ENCODE peak calls at places on chromosomes 1 and 21, in seven cellular contexts. One of them, this sample, is unnamed.

GRCh38 chr1:242623751-242624150 is 99.3 kb upstream of the PLD5 start:
- DNase-seq in ovary: no peak
- DNase-seq in lower leg skin: no peak
- DNase-seq in HFF-Myc: no peak
- DNase-seq in MM.1S: no peak
- DNase-seq in A549: no peak
- DNase-seq in right lobe of liver: no peak
- DNase-seq in this sample: no peak

GRCh38 chr1:231161711-231162299 is at the start of gene TRIM67:
- DNase-seq in ovary: peak
- DNase-seq in MM.1S: no peak
- DNase-seq in lower leg skin: no peak
- DNase-seq in HFF-Myc: no peak
- DNase-seq in A549: peak
- DNase-seq in right lobe of liver: no peak
- DNase-seq in this sample: peak

GRCh38 chr1:15786581-15786980 is 20.9 kb downstream of the UQCRHL start:
- DNase-seq in right lobe of liver: no peak
- DNase-seq in HFF-Myc: no peak
- DNase-seq in ovary: peak
- DNase-seq in lower leg skin: no peak
- DNase-seq in MM.1S: no peak
- DNase-seq in A549: no peak
- DNase-seq in this sample: no peak

GRCh38 chr1:95139039-95139438 is 21.9 kb downstream of the TLCD4 start:
- DNase-seq in MM.1S: no peak
- DNase-seq in lower leg skin: no peak
- DNase-seq in ovary: no peak
- DNase-seq in right lobe of liver: no peak
- DNase-seq in A549: peak
- DNase-seq in HFF-Myc: no peak
- DNase-seq in this sample: no peak

GRCh38 chr1:201039876-201040275 is 16.4 kb upstream of the KIF21B start:
- DNase-seq in right lobe of liver: no peak
- DNase-seq in A549: no peak
- DNase-seq in ovary: no peak
- DNase-seq in lower leg skin: no peak
- DNase-seq in MM.1S: no peak
- DNase-seq in HFF-Myc: no peak
- DNase-seq in this sample: no peak

GRCh38 chr1:31785020-31785946 is 21.1 kb upstream of the ADGRB2 start:
- DNase-seq in HFF-Myc: no peak
- DNase-seq in lower leg skin: no peak
- DNase-seq in right lobe of liver: peak
- DNase-seq in A549: no peak
- DNase-seq in ovary: peak
- DNase-seq in MM.1S: no peak
- DNase-seq in this sample: no peak

GRCh38 chr21:39182484-39183271 is 573 bp downstream of the PSMG1 start:
- DNase-seq in MM.1S: peak
- DNase-seq in ovary: no peak
- DNase-seq in HFF-Myc: no peak
- DNase-seq in A549: peak
- DNase-seq in lower leg skin: peak
- DNase-seq in right lobe of liver: no peak
- DNase-seq in this sample: no peak

GRCh38 chr1:116962976-116963639 is 38.5 kb upstream of the CD101 start:
- DNase-seq in HFF-Myc: no peak
- DNase-seq in right lobe of liver: no peak
- DNase-seq in ovary: no peak
- DNase-seq in lower leg skin: no peak
- DNase-seq in MM.1S: no peak
- DNase-seq in A549: no peak
- DNase-seq in this sample: no peak

GRCh38 chr1:51957618-51958017 is 32.9 kb downstream of the RAB3B start:
- DNase-seq in HFF-Myc: no peak
- DNase-seq in lower leg skin: no peak
- DNase-seq in A549: no peak
- DNase-seq in right lobe of liver: no peak
- DNase-seq in ovary: no peak
- DNase-seq in MM.1S: no peak
- DNase-seq in this sample: no peak

GRCh38 chr21:42703936-42704335 is 50.5 kb downstream of the PDE9A start:
- DNase-seq in right lobe of liver: no peak
- DNase-seq in A549: no peak
- DNase-seq in HFF-Myc: no peak
- DNase-seq in ovary: no peak
- DNase-seq in MM.1S: no peak
- DNase-seq in lower leg skin: no peak
- DNase-seq in this sample: no peak

GRCh38 chr1:1400576-1401456 is 1.7 kb upstream of the CCNL2 start:
- DNase-seq in ovary: no peak
- DNase-seq in right lobe of liver: peak
- DNase-seq in MM.1S: no peak
- DNase-seq in HFF-Myc: no peak
- DNase-seq in lower leg skin: no peak
- DNase-seq in A549: no peak
- DNase-seq in this sample: no peak

GRCh38 chr1:243950166-243950565 is 100.1 kb upstream of the AKT3 start:
- DNase-seq in MM.1S: no peak
- DNase-seq in right lobe of liver: no peak
- DNase-seq in ovary: no peak
- DNase-seq in A549: peak
- DNase-seq in lower leg skin: no peak
- DNase-seq in HFF-Myc: no peak
- DNase-seq in this sample: no peak

GRCh38 chr21:35508389-35508888 is 459.3 kb upstream of the RUNX1 start:
- DNase-seq in ovary: no peak
- DNase-seq in A549: peak
- DNase-seq in right lobe of liver: peak
- DNase-seq in HFF-Myc: peak
- DNase-seq in lower leg skin: peak
- DNase-seq in MM.1S: no peak
- DNase-seq in this sample: no peak

GRCh38 chr1:155981266-155982088 is 3.1 kb upstream of the ARHGEF2 start:
- DNase-seq in ovary: no peak
- DNase-seq in HFF-Myc: no peak
- DNase-seq in A549: no peak
- DNase-seq in MM.1S: peak
- DNase-seq in lower leg skin: no peak
- DNase-seq in right lobe of liver: no peak
- DNase-seq in this sample: no peak

GRCh38 chr1:97247196-97247595 is 525.6 kb downstream of the PTBP2 start:
- DNase-seq in ovary: no peak
- DNase-seq in lower leg skin: no peak
- DNase-seq in MM.1S: no peak
- DNase-seq in HFF-Myc: no peak
- DNase-seq in A549: no peak
- DNase-seq in right lobe of liver: no peak
- DNase-seq in this sample: no peak

GRCh38 chr1:228340686-228341449 is 65.8 kb downstream of the TRIM11 start:
- DNase-seq in lower leg skin: no peak
- DNase-seq in right lobe of liver: peak
- DNase-seq in ovary: peak
- DNase-seq in HFF-Myc: no peak
- DNase-seq in MM.1S: no peak
- DNase-seq in A549: no peak
- DNase-seq in this sample: peak

GRCh38 chr1:203440780-203441179 is 34.8 kb upstream of the PRELP start:
- DNase-seq in A549: peak
- DNase-seq in ovary: peak
- DNase-seq in MM.1S: peak
- DNase-seq in right lobe of liver: no peak
- DNase-seq in HFF-Myc: peak
- DNase-seq in lower leg skin: peak
- DNase-seq in this sample: peak

GRCh38 chr1:31795801-31796621 is 19.8 kb downstream of the SPOCD1 start:
- DNase-seq in right lobe of liver: no peak
- DNase-seq in lower leg skin: no peak
- DNase-seq in ovary: no peak
- DNase-seq in HFF-Myc: peak
- DNase-seq in MM.1S: no peak
- DNase-seq in A549: peak
- DNase-seq in this sample: no peak

GRCh38 chr1:98555814-98556213 is 105.7 kb upstream of the SNX7 start:
- DNase-seq in HFF-Myc: no peak
- DNase-seq in ovary: no peak
- DNase-seq in MM.1S: no peak
- DNase-seq in right lobe of liver: no peak
- DNase-seq in A549: no peak
- DNase-seq in lower leg skin: no peak
- DNase-seq in this sample: no peak

GRCh38 chr1:202283379-202283844 is 58.3 kb downstream of the UBE2T start:
- DNase-seq in lower leg skin: no peak
- DNase-seq in MM.1S: peak
- DNase-seq in right lobe of liver: no peak
- DNase-seq in HFF-Myc: peak
- DNase-seq in A549: peak
- DNase-seq in ovary: no peak
- DNase-seq in this sample: no peak

GRCh38 chr1:228376651-228377631 is 29.7 kb downstream of the TRIM11 start:
- DNase-seq in A549: no peak
- DNase-seq in ovary: no peak
- DNase-seq in lower leg skin: no peak
- DNase-seq in MM.1S: no peak
- DNase-seq in right lobe of liver: peak
- DNase-seq in HFF-Myc: no peak
- DNase-seq in this sample: no peak

GRCh38 chr1:179168526-179168925 is 61.0 kb downstream of the ABL2 start:
- DNase-seq in HFF-Myc: no peak
- DNase-seq in A549: no peak
- DNase-seq in MM.1S: no peak
- DNase-seq in ovary: no peak
- DNase-seq in right lobe of liver: no peak
- DNase-seq in lower leg skin: no peak
- DNase-seq in this sample: no peak

GRCh38 chr1:65020774-65021173 is 54.4 kb upstream of the JAK1 start:
- DNase-seq in ovary: no peak
- DNase-seq in HFF-Myc: no peak
- DNase-seq in right lobe of liver: no peak
- DNase-seq in MM.1S: no peak
- DNase-seq in lower leg skin: no peak
- DNase-seq in A549: peak
- DNase-seq in this sample: no peak

GRCh38 chr1:8510041-8510823 is 192.3 kb downstream of the SLC45A1 start:
- DNase-seq in A549: no peak
- DNase-seq in HFF-Myc: no peak
- DNase-seq in right lobe of liver: peak
- DNase-seq in lower leg skin: no peak
- DNase-seq in ovary: no peak
- DNase-seq in MM.1S: no peak
- DNase-seq in this sample: no peak

GRCh38 chr1:95953668-95954067 is 719.7 kb downstream of the RWDD3 start:
- DNase-seq in ovary: no peak
- DNase-seq in MM.1S: no peak
- DNase-seq in A549: no peak
- DNase-seq in HFF-Myc: no peak
- DNase-seq in right lobe of liver: no peak
- DNase-seq in lower leg skin: no peak
- DNase-seq in this sample: no peak

GRCh38 chr1:232962761-232963357 is 12.4 kb downstream of the NTPCR start:
- DNase-seq in lower leg skin: no peak
- DNase-seq in ovary: no peak
- DNase-seq in A549: no peak
- DNase-seq in HFF-Myc: no peak
- DNase-seq in right lobe of liver: no peak
- DNase-seq in MM.1S: no peak
- DNase-seq in this sample: no peak

DNA sequence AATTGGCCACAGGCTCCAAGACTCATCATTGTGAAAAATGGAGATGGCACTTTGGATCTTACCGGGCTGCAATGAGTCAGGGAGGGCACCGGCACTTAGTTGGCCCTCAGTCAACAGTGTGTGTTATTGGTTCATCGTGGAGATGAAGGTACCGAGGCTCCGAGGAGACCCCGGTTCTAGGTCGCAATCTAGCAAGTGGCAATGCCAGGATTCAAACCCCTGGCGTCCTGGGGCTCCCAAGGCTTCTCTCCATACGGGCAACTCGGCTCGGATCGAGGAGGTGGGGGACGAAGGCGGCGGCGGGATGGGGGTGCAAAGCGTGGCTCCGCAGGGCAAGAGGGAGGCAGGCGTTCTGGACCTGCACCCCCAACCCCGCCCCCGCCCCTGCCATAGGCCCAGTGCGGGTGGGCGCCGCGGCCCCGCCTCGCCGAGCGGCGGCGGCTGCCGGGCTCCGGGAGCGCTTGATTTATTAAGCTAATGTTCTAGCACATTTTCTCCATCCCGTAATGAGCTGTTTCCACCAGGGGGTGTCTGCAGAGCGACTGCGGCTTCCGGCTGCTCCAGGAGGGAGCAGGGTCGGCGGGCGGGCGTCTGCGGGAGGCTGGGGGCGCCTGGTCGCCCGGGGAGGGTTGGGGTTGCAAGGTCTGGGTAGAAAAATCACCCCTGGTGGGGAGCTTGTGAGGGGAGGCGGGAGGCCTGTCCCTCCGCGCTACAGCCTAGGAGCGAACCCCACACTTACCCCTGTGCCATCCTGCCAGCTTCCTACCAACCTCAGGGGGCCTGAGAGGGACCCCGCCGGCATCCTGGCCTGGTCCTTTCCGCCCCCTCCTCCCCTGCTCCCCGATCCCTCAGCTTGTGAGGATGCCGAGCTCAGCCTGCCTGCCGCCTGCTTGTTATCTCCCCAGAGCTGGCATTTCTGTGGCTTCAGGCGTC is 48.7 kb upstream of the ACOT11 start:
- DNase-seq in MM.1S: peak
- DNase-seq in lower leg skin: no peak
- DNase-seq in A549: no peak
- DNase-seq in HFF-Myc: no peak
- DNase-seq in right lobe of liver: no peak
- DNase-seq in ovary: peak
- DNase-seq in this sample: no peak
- TF ChIP-seq CTCF in MM.1S: peak
- TF ChIP-seq CTCF in lower leg skin: no peak
- TF ChIP-seq CTCF in A549: peak
- TF ChIP-seq CTCF in HFF-Myc: peak
- TF ChIP-seq CTCF in right lobe of liver: peak
- TF ChIP-seq CTCF in ovary: peak
- TF ChIP-seq CTCF in this sample: peak

GRCh38 chr1:35725591-35725990 is 6.9 kb upstream of the C1orf216 start:
- DNase-seq in lower leg skin: no peak
- DNase-seq in A549: no peak
- DNase-seq in MM.1S: no peak
- DNase-seq in HFF-Myc: no peak
- DNase-seq in right lobe of liver: no peak
- DNase-seq in ovary: no peak
- DNase-seq in this sample: no peak
- H3K4me3 ChIP-seq in lower leg skin: no peak
- H3K4me3 ChIP-seq in A549: no peak
- H3K4me3 ChIP-seq in MM.1S: no peak
- H3K4me3 ChIP-seq in HFF-Myc: no peak
- H3K4me3 ChIP-seq in right lobe of liver: no peak
- H3K4me3 ChIP-seq in ovary: no peak
- H3K4me3 ChIP-seq in this sample: no peak

GRCh38 chr1:204692320-204692851 is 6.8 kb upstream of the LRRN2 start:
- DNase-seq in lower leg skin: no peak
- DNase-seq in MM.1S: no peak
- DNase-seq in right lobe of liver: no peak
- DNase-seq in ovary: no peak
- DNase-seq in HFF-Myc: no peak
- DNase-seq in A549: peak
- DNase-seq in this sample: no peak
- TF ChIP-seq CTCF in lower leg skin: no peak
- TF ChIP-seq CTCF in MM.1S: peak
- TF ChIP-seq CTCF in right lobe of liver: peak
- TF ChIP-seq CTCF in ovary: no peak
- TF ChIP-seq CTCF in HFF-Myc: no peak
- TF ChIP-seq CTCF in A549: peak
- TF ChIP-seq CTCF in this sample: peak

GRCh38 chr1:168042362-168042761 is 94.4 kb downstream of the GPR161 start:
- DNase-seq in HFF-Myc: no peak
- DNase-seq in lower leg skin: no peak
- DNase-seq in A549: no peak
- DNase-seq in ovary: no peak
- DNase-seq in MM.1S: no peak
- DNase-seq in right lobe of liver: no peak
- DNase-seq in this sample: no peak
- H3K4me3 ChIP-seq in HFF-Myc: no peak
- H3K4me3 ChIP-seq in lower leg skin: no peak
- H3K4me3 ChIP-seq in A549: no peak
- H3K4me3 ChIP-seq in ovary: no peak
- H3K4me3 ChIP-seq in MM.1S: no peak
- H3K4me3 ChIP-seq in right lobe of liver: no peak
- H3K4me3 ChIP-seq in this sample: no peak